ENCODE peak calls at places on chromosomes 12 and 14, in four cellular contexts. One of them, this sample, is unnamed.

GRCh38 chr14:33611405-33612183 is 339.3 kb downstream of the EGLN3 start:
- DNase-seq in ovary: no peak
- DNase-seq in GM23248: peak; percentile 67
- DNase-seq in ACHN: no peak
- DNase-seq in this sample: no peak

GRCh38 chr12:57864382-57864781 is 17.9 kb upstream of the CTDSP2 start:
- DNase-seq in ovary: no peak
- DNase-seq in GM23248: peak; percentile 80
- DNase-seq in ACHN: no peak
- DNase-seq in this sample: no peak

GRCh38 chr14:105087963-105088811 is 23.0 kb upstream of the GPR132 start:
- DNase-seq in ovary: peak; percentile 88
- DNase-seq in GM23248: peak; percentile 84
- DNase-seq in ACHN: peak; percentile 85
- DNase-seq in this sample: peak; percentile 70

GRCh38 chr14:101250336-101250947 is 310.9 kb upstream of the DIO3 start:
- DNase-seq in ovary: no peak
- DNase-seq in GM23248: no peak
- DNase-seq in ACHN: no peak
- DNase-seq in this sample: no peak

GRCh38 chr12:131636940-131637750 is 73.7 kb upstream of the SFSWAP start:
- DNase-seq in ovary: no peak
- DNase-seq in GM23248: no peak
- DNase-seq in ACHN: no peak
- DNase-seq in this sample: no peak

GRCh38 chr12:132535046-132535445 is 45.1 kb downstream of the FBRSL1 start:
- DNase-seq in ovary: no peak
- DNase-seq in GM23248: no peak
- DNase-seq in ACHN: no peak
- DNase-seq in this sample: no peak

GRCh38 chr12:51524386-51524901 is 66.6 kb upstream of the SCN8A start:
- DNase-seq in ovary: no peak
- DNase-seq in GM23248: no peak
- DNase-seq in ACHN: no peak
- DNase-seq in this sample: no peak

GRCh38 chr14:39683711-39684110 is 251.5 kb upstream of the FBXO33 start:
- DNase-seq in ovary: no peak
- DNase-seq in GM23248: no peak
- DNase-seq in ACHN: no peak
- DNase-seq in this sample: no peak

GRCh38 chr14:93320489-93320888 is 12.3 kb downstream of the BTBD7 start:
- DNase-seq in ovary: no peak
- DNase-seq in GM23248: no peak
- DNase-seq in ACHN: no peak
- DNase-seq in this sample: no peak

GRCh38 chr14:90828642-90829487 is 12.6 kb upstream of the TTC7B start:
- DNase-seq in ovary: peak; percentile 49
- DNase-seq in GM23248: no peak
- DNase-seq in ACHN: no peak
- DNase-seq in this sample: no peak

GRCh38 chr12:1117970-1118563 is 127.0 kb downstream of the ERC1 start:
- DNase-seq in ovary: peak; percentile 74
- DNase-seq in GM23248: peak; percentile 75
- DNase-seq in ACHN: peak; percentile 84
- DNase-seq in this sample: peak; percentile 56